ENCODE peak calls at places on chromosomes 16 and 17, in nine cellular contexts. K, O, T, V, U, I, Z, F and C are unnamed samples.

GRCh38 chr17:7959503-7960253 is 27.7 kb downstream of the CNTROB start:
- DNase-seq in O (peak; percentile 8), K (no peak), Z (no peak), F (no peak), I (no peak), V (no peak), T (no peak), U (no peak), C (no peak)

GRCh38 chr17:51263001-51263400 is 2.7 kb downstream of the UTP18 start:
- DNase-seq in K (no peak), T (no peak), V (no peak), F (no peak), O (no peak), Z (no peak), I (no peak), U (no peak), C (peak; percentile 19)

GRCh38 chr17:3034578-3034920 is 28.9 kb downstream of the OR1D5 start:
- DNase-seq in V (no peak), I (no peak), T (no peak), Z (no peak), K (no peak), O (no peak), U (no peak), F (no peak), C (no peak)

GRCh38 chr17:6402258-6402657 is 32.7 kb downstream of the AIPL1 start:
- DNase-seq in U (no peak), I (no peak), V (no peak), O (no peak), K (no peak), Z (no peak), F (no peak), T (no peak), C (no peak)

GRCh38 chr16:10080031-10080772 is 102.0 kb downstream of the GRIN2A start:
- DNase-seq in U (peak; percentile 8), Z (no peak), I (peak; percentile 17), O (no peak), V (no peak), K (peak; percentile 60), T (peak; percentile 66), F (no peak), C (peak; percentile 44)

GRCh38 chr17:38585056-38585804 is 20.5 kb downstream of the SRCIN1 start:
- DNase-seq in I (no peak), F (no peak), Z (no peak), U (peak; percentile 55), K (no peak), O (peak; percentile 33), T (no peak), V (peak; percentile 39), C (peak; percentile 8)

GRCh38 chr17:38322897-38323296 is 20.9 kb downstream of the GPR179 start:
- DNase-seq in K (no peak), O (no peak), F (no peak), V (no peak), Z (no peak), T (no peak), I (no peak), U (no peak), C (no peak)

GRCh38 chr16:87047221-87048037 is 269.8 kb downstream of the C16orf95 start:
- DNase-seq in I (no peak), F (no peak), U (no peak), V (no peak), T (no peak), K (no peak), O (no peak), Z (no peak), C (no peak)

GRCh38 chr16:30335598-30336474 is 19.3 kb downstream of the CD2BP2 start:
- DNase-seq in O (peak; percentile 96), F (peak; percentile 73), T (peak; percentile 56), K (no peak), I (no peak), U (no peak), Z (no peak), V (no peak), C (peak; percentile 37)

GRCh38 chr17:81710514-81711308 is 1.4 kb upstream of the SLC25A10 start:
- DNase-seq in K (no peak), I (no peak), U (no peak), O (peak; percentile 34), T (no peak), F (no peak), Z (no peak), V (no peak), C (no peak)

GRCh38 chr17:28745052-28745776 is 1.4 kb downstream of the TRAF4 start:
- DNase-seq in T (no peak), Z (no peak), K (peak; percentile 46), V (peak; percentile 50), I (no peak), F (no peak), O (peak; percentile 90), U (no peak), C (peak; percentile 38)

GRCh38 chr16:66842765-66843164 is 1.4 kb upstream of the CA7 start:
- DNase-seq in V (no peak), T (no peak), O (no peak), U (no peak), F (no peak), Z (no peak), K (no peak), I (no peak), C (peak; percentile 32)

GRCh38 chr16:90035902-90036301 is 16.6 kb upstream of the DBNDD1 start:
- DNase-seq in F (no peak), Z (no peak), I (no peak), O (no peak), U (no peak), K (no peak), V (no peak), T (no peak), C (no peak)

GRCh38 chr16:83901101-83901500 is 2.2 kb downstream of the MLYCD start:
- DNase-seq in I (no peak), T (no peak), U (no peak), K (no peak), F (no peak), V (no peak), Z (no peak), O (no peak), C (peak; percentile 42)

GRCh38 chr17:51540151-51540550 is 279.8 kb downstream of the UTP18 start:
- DNase-seq in Z (no peak), U (no peak), V (no peak), O (peak; percentile 15), T (no peak), K (no peak), I (no peak), F (no peak), C (no peak)

GRCh38 chr16:48561960-48562393 is 48.0 kb downstream of the N4BP1 start:
- DNase-seq in K (no peak), F (no peak), T (no peak), Z (no peak), I (no peak), V (no peak), O (peak; percentile 86), U (no peak), C (no peak)

GRCh38 chr17:2060681-2061440 is 6.0 kb downstream of the HIC1 start:
- DNase-seq in V (no peak), T (peak; percentile 53), F (peak; percentile 70), U (no peak), K (peak; percentile 66), O (no peak), I (no peak), Z (no peak), C (no peak)

GRCh38 chr17:7886227-7887037 is 2.2 kb upstream of the CHD3 start:
- DNase-seq in K (peak; percentile 60), V (peak; percentile 20), Z (no peak), F (no peak), T (no peak), O (no peak), U (peak; percentile 30), I (no peak), C (peak; percentile 23)

DNA sequence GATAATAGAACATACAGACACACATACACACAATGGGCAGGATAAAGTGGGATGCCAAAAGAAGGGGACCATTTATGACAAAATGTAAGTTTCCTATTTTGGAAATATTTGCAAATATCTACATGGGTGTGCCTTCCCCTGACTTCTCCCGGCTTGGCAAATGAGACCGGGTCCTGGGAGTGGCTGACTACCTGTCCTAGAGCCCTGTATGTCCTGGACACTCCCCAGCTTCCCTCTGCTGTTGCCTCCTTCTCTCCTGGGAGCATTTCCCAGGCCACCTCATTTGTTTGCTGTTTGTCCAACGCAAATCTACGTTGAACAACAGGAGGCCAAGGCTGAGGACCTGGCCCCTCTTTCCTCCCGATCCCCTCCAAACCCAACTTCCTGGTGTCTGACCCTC is 16.9 kb downstream of the PECAM1 start:
- DNase-seq in O (no peak), U (no peak), V (no peak), F (no peak), K (no peak), T (no peak), Z (no peak), I (no peak), C (no peak)
- TF ChIP-seq CTCF in O (no peak), U (no peak), V (no peak), F (no peak), K (no peak), T (no peak), Z (no peak), I (no peak), C (no peak)

GRCh38 chr16:23530062-23530461 is 19.8 kb upstream of the GGA2 start:
- DNase-seq in Z (no peak), I (no peak), V (no peak), F (no peak), U (no peak), O (no peak), K (no peak), T (no peak), C (no peak)
- H3K4me3 ChIP-seq in Z (no peak overlapping the region), I (no peak overlapping the region), V (no peak overlapping the region), F (no peak overlapping the region), U (no peak overlapping the region), O (no peak overlapping the region), K (no peak overlapping the region), T (no peak overlapping the region), C (no peak overlapping the region)

GRCh38 chr17:79954281-79955166 is 81.1 kb downstream of the TBC1D16 start:
- DNase-seq in F (no peak), O (no peak), I (no peak), K (no peak), T (no peak), U (no peak), V (no peak), Z (no peak), C (no peak)
- H3K27me3 ChIP-seq in F (no peaks in the 10 kb centered on the region), O (no peaks in the 10 kb centered on the region), I (no peaks in the 10 kb centered on the region), K (no peaks in the 10 kb centered on the region), T (no peaks in the 10 kb centered on the region), U (no peaks in the 10 kb centered on the region), V (no peaks in the 10 kb centered on the region), Z (no peaks in the 10 kb centered on the region), C (no peaks in the 10 kb centered on the region)

DNA sequence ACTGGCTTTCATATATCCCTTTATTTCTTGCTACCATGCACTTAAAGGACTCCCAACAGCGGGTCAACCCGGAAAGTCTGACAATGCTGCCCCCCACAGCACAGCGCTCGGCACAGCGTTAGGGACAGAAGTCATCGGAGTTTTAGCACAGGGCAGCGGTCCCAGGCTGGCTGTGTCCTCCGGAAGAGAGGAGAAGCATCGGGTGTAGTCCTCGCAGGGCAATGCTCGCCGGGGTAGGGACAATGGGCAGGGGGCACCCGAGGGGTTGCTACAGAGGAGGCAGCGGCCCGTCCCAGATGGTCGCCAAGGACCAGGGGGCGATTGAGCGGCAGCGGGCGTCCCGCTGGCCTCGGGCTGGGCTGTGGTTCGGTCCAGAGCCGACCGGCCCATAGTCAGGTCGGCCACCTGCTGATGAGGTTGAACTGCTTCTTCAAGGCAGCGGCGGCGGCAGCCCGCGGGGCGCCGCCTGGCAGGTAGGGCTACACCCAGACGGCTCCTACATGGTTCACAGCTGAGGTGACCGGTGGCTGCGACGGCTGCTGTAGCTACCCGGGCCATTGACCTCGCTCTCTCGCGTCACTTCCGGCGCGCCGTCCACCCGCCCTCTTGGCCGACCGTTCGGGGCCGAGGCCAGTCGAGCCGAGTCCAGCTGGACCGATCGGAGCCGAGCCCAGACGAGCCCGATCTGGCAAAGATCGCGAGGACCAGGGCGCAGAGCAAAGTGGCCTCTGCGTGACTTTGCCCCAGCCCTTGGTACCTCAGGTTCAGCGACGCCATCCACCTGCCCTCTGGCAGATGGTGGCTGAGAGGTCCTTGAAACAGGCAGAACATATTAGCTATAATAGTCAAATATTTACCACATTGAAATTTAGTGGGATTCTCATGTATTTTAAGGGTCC is 4.7 kb upstream of the LCMT1 start:
- DNase-seq in I (peak; percentile 82), K (peak; percentile 95), T (peak; percentile 97), Z (peak; percentile 45), O (peak; percentile 90), V (peak; percentile 89), U (peak; percentile 92), F (peak; percentile 97), C (peak; percentile 39)
- TF ChIP-seq CTCF in I (no peak), K (peak; percentile 8), T (peak; percentile 44), Z (no peak), O (peak; percentile 93), V (peak; percentile 30), U (peak; percentile 40), F (no peak), C (peak; percentile 2)